ENCODE peak calls at places on chromosomes 16 and 17, in nine cellular contexts. One of them, this sample, is unnamed.

GRCh38 chr17:68420065-68420847 is 37.0 kb downstream of the WIPI1 start:
- DNase-seq in endothelial cell of umbilical vein: no peak
- DNase-seq in A549: no peak
- DNase-seq in prostate gland: no peak
- DNase-seq in GM12892: no peak
- DNase-seq in GM12891: no peak
- DNase-seq in H1: peak; percentile 45
- DNase-seq in transverse colon: no peak
- DNase-seq in HCT116: no peak
- DNase-seq in this sample: no peak

GRCh38 chr16:86508028-86508946 is 2.0 kb upstream of the FOXF1 start:
- DNase-seq in HCT116: no peak
- DNase-seq in GM12891: no peak
- DNase-seq in prostate gland: no peak
- DNase-seq in GM12892: no peak
- DNase-seq in endothelial cell of umbilical vein: no peak
- DNase-seq in H1: peak; percentile 79
- DNase-seq in A549: peak; percentile 25
- DNase-seq in transverse colon: no peak
- DNase-seq in this sample: no peak

GRCh38 chr16:53041196-53041977 is 11.3 kb downstream of the CHD9NB start:
- DNase-seq in A549: no peak
- DNase-seq in GM12892: no peak
- DNase-seq in prostate gland: peak; percentile 86
- DNase-seq in endothelial cell of umbilical vein: peak; percentile 74
- DNase-seq in transverse colon: peak; percentile 33
- DNase-seq in GM12891: no peak
- DNase-seq in HCT116: no peak
- DNase-seq in H1: peak; percentile 56
- DNase-seq in this sample: no peak

GRCh38 chr17:56918916-56919315 is 5.1 kb upstream of the TRIM25 start:
- DNase-seq in GM12892: no peak
- DNase-seq in prostate gland: no peak
- DNase-seq in endothelial cell of umbilical vein: no peak
- DNase-seq in A549: no peak
- DNase-seq in GM12891: no peak
- DNase-seq in HCT116: no peak
- DNase-seq in transverse colon: no peak
- DNase-seq in H1: no peak
- DNase-seq in this sample: no peak

GRCh38 chr16:75023019-75023418 is 24.2 kb downstream of the ZNRF1 start:
- DNase-seq in A549: no peak
- DNase-seq in endothelial cell of umbilical vein: no peak
- DNase-seq in GM12891: no peak
- DNase-seq in H1: no peak
- DNase-seq in GM12892: no peak
- DNase-seq in prostate gland: no peak
- DNase-seq in transverse colon: no peak
- DNase-seq in HCT116: no peak
- DNase-seq in this sample: no peak

GRCh38 chr16:53291757-53292392 is 142.4 kb upstream of the RBL2 start:
- DNase-seq in prostate gland: no peak
- DNase-seq in GM12892: no peak
- DNase-seq in transverse colon: no peak
- DNase-seq in HCT116: no peak
- DNase-seq in endothelial cell of umbilical vein: no peak
- DNase-seq in A549: no peak
- DNase-seq in GM12891: no peak
- DNase-seq in H1: no peak
- DNase-seq in this sample: no peak

GRCh38 chr17:10727192-10727591 is 2.6 kb downstream of the TMEM220 start:
- DNase-seq in A549: no peak
- DNase-seq in GM12892: no peak
- DNase-seq in HCT116: no peak
- DNase-seq in endothelial cell of umbilical vein: no peak
- DNase-seq in H1: no peak
- DNase-seq in GM12891: no peak
- DNase-seq in transverse colon: no peak
- DNase-seq in prostate gland: no peak
- DNase-seq in this sample: no peak

GRCh38 chr17:59633658-59634359 is 14.1 kb downstream of the CLTC start:
- DNase-seq in GM12892: no peak
- DNase-seq in A549: no peak
- DNase-seq in H1: no peak
- DNase-seq in endothelial cell of umbilical vein: no peak
- DNase-seq in prostate gland: no peak
- DNase-seq in GM12891: no peak
- DNase-seq in transverse colon: no peak
- DNase-seq in HCT116: no peak
- DNase-seq in this sample: no peak

GRCh38 chr16:83727018-83727417 is 80.8 kb upstream of the HSBP1 start:
- DNase-seq in HCT116: no peak
- DNase-seq in A549: no peak
- DNase-seq in transverse colon: no peak
- DNase-seq in prostate gland: no peak
- DNase-seq in endothelial cell of umbilical vein: no peak
- DNase-seq in GM12892: no peak
- DNase-seq in GM12891: no peak
- DNase-seq in H1: no peak
- DNase-seq in this sample: no peak

GRCh38 chr17:12739500-12739899 is 49.8 kb upstream of the ARHGAP44 start:
- DNase-seq in HCT116: no peak
- DNase-seq in transverse colon: no peak
- DNase-seq in A549: no peak
- DNase-seq in endothelial cell of umbilical vein: no peak
- DNase-seq in GM12891: no peak
- DNase-seq in GM12892: no peak
- DNase-seq in H1: no peak
- DNase-seq in prostate gland: no peak
- DNase-seq in this sample: no peak

GRCh38 chr16:71537643-71538042 is 11.4 kb downstream of the CHST4 start:
- DNase-seq in H1: peak; percentile 76
- DNase-seq in prostate gland: peak; percentile 29
- DNase-seq in transverse colon: peak; percentile 55
- DNase-seq in A549: peak; percentile 64
- DNase-seq in GM12891: peak; percentile 44
- DNase-seq in GM12892: peak; percentile 45
- DNase-seq in endothelial cell of umbilical vein: peak; percentile 33
- DNase-seq in HCT116: peak; percentile 50
- DNase-seq in this sample: peak; percentile 12

GRCh38 chr16:28140788-28141618 is 70.8 kb downstream of the XPO6 start:
- DNase-seq in endothelial cell of umbilical vein: no peak
- DNase-seq in GM12891: peak; percentile 22
- DNase-seq in transverse colon: peak; percentile 37
- DNase-seq in A549: no peak
- DNase-seq in prostate gland: no peak
- DNase-seq in H1: no peak
- DNase-seq in GM12892: peak; percentile 27
- DNase-seq in HCT116: no peak
- DNase-seq in this sample: no peak

GRCh38 chr16:85921026-85921425 is 22.1 kb downstream of the IRF8 start:
- DNase-seq in H1: no peak
- DNase-seq in HCT116: no peak
- DNase-seq in endothelial cell of umbilical vein: no peak
- DNase-seq in A549: no peak
- DNase-seq in transverse colon: no peak
- DNase-seq in prostate gland: no peak
- DNase-seq in GM12892: no peak
- DNase-seq in GM12891: no peak
- DNase-seq in this sample: no peak

GRCh38 chr17:80568246-80568645 is 23.6 kb downstream of the RPTOR start:
- DNase-seq in endothelial cell of umbilical vein: no peak
- DNase-seq in transverse colon: no peak
- DNase-seq in H1: no peak
- DNase-seq in GM12892: no peak
- DNase-seq in prostate gland: no peak
- DNase-seq in HCT116: no peak
- DNase-seq in A549: no peak
- DNase-seq in GM12891: no peak
- DNase-seq in this sample: no peak

DNA sequence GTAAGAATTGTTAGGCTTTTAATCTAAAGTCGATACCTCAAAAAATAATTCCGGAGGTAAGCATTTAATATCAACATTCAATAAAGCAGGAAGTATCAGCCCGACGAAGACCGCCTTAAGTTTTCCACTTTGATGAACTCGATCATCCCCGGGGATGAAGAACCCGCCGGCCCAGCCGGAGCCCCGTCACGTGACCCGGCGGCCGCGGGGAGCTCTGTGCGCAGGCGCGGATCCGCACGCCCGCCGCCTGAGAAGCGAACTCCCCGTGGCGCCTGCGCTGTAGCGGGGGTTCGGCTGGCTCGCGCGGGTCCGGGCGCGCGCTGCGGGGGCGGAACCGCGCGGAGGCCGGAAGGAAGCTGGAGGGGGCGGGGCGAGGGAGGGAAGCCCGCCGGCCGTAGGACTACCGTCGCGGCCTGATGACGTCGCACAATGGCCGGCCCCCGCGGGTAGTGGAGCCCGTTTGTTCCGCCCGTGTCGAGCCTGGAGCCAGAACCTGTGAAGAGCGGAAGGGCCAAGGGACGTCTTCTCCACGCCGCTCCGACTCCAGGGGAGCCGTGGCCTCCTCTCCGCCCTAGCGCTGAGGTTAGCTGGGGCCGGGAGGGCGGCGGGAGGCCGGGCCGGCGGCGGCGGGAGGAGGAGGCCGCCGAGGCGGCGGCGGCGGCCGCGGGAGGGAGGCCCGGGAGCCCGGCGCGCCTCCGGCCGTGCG is at the start of gene ZC3H18:
- DNase-seq in prostate gland: peak; percentile 96
- DNase-seq in HCT116: peak; percentile 91
- DNase-seq in A549: peak; percentile 95
- DNase-seq in GM12891: peak; percentile 100
- DNase-seq in transverse colon: peak; percentile 98
- DNase-seq in H1: peak; percentile 94
- DNase-seq in GM12892: peak; percentile 99
- DNase-seq in endothelial cell of umbilical vein: peak; percentile 97
- DNase-seq in this sample: peak; percentile 99
- TF ChIP-seq POLR2A in prostate gland: peak; percentile 51
- TF ChIP-seq POLR2A in HCT116: peak; percentile 83
- TF ChIP-seq POLR2A in A549: peak; percentile 50
- TF ChIP-seq POLR2A in GM12891: peak; percentile 82
- TF ChIP-seq POLR2A in transverse colon: peak; percentile 59
- TF ChIP-seq POLR2A in H1: no peak
- TF ChIP-seq POLR2A in GM12892: peak; percentile 85
- TF ChIP-seq POLR2A in endothelial cell of umbilical vein: peak; percentile 86
- TF ChIP-seq POLR2A in this sample: peak; percentile 84

DNA sequence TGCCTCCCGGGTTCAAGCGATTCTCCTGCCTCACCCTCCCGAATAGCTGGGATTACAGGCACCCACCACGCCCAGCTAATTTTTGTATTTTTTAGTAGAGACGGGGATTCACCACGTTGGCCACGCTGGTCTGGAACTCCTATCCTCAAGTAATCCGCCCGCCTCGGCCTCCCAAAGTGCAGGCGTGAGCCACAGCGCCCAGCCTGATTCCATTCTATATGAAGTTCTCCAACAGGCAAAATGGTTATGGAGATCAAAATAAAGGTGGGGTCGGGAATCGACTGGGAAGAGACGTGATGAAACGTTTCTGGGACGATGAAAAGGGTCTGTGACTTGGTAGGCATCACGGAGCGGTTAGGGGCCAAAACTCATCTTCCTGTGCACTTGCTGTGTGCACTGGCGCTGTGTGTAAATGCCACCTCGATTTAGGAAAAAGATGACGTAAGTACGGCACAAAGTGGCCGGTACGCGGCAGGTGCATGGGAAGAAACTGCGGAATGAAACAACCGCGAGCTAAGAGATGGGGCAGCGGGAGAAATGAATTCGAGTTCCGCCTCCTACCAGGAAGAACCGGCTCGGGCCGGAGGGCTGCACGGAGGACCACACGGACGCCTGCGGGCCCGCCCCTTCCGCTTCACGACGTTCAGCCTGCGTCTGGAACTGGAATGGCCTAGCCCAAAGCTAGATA is 1.6 kb downstream of the TP53 start:
- DNase-seq in H1: peak; percentile 91
- DNase-seq in HCT116: peak; percentile 93
- DNase-seq in GM12891: peak; percentile 68
- DNase-seq in transverse colon: peak; percentile 96
- DNase-seq in GM12892: peak; percentile 73
- DNase-seq in endothelial cell of umbilical vein: peak; percentile 92
- DNase-seq in prostate gland: peak; percentile 93
- DNase-seq in A549: peak; percentile 98
- DNase-seq in this sample: peak; percentile 50
- TF ChIP-seq POLR2A in H1: peak; percentile 77
- TF ChIP-seq POLR2A in HCT116: no peak
- TF ChIP-seq POLR2A in GM12891: peak; percentile 72
- TF ChIP-seq POLR2A in transverse colon: peak; percentile 50
- TF ChIP-seq POLR2A in GM12892: peak; percentile 76
- TF ChIP-seq POLR2A in endothelial cell of umbilical vein: peak; percentile 83
- TF ChIP-seq POLR2A in prostate gland: peak; percentile 51
- TF ChIP-seq POLR2A in A549: peak; percentile 50
- TF ChIP-seq POLR2A in this sample: no peak

GRCh38 chr17:38454528-38454927 is 26.3 kb downstream of the ARHGAP23 start:
- DNase-seq in endothelial cell of umbilical vein: peak; percentile 80
- DNase-seq in A549: peak; percentile 79
- DNase-seq in GM12892: no peak
- DNase-seq in HCT116: peak; percentile 49
- DNase-seq in H1: no peak
- DNase-seq in transverse colon: peak; percentile 55
- DNase-seq in prostate gland: peak; percentile 84
- DNase-seq in GM12891: no peak
- DNase-seq in this sample: peak; percentile 93
- TF ChIP-seq POLR2A in endothelial cell of umbilical vein: peak; percentile 79
- TF ChIP-seq POLR2A in A549: no peak
- TF ChIP-seq POLR2A in GM12892: no peak
- TF ChIP-seq POLR2A in HCT116: no peak
- TF ChIP-seq POLR2A in H1: no peak
- TF ChIP-seq POLR2A in transverse colon: no peak
- TF ChIP-seq POLR2A in prostate gland: peak; percentile 87
- TF ChIP-seq POLR2A in GM12891: no peak
- TF ChIP-seq POLR2A in this sample: peak; percentile 48

GRCh38 chr17:40111221-40112128 is 10.3 kb upstream of the MSL1 start:
- DNase-seq in H1: peak; percentile 86
- DNase-seq in endothelial cell of umbilical vein: peak; percentile 97
- DNase-seq in GM12892: peak; percentile 72
- DNase-seq in HCT116: peak; percentile 81
- DNase-seq in GM12891: peak; percentile 64
- DNase-seq in prostate gland: peak; percentile 90
- DNase-seq in A549: peak; percentile 91
- DNase-seq in transverse colon: peak; percentile 91
- DNase-seq in this sample: peak; percentile 83
- TF ChIP-seq POLR2A in H1: no peak
- TF ChIP-seq POLR2A in endothelial cell of umbilical vein: peak; percentile 25
- TF ChIP-seq POLR2A in GM12892: no peak
- TF ChIP-seq POLR2A in HCT116: no peak
- TF ChIP-seq POLR2A in GM12891: no peak
- TF ChIP-seq POLR2A in prostate gland: peak; percentile 32
- TF ChIP-seq POLR2A in A549: no peak
- TF ChIP-seq POLR2A in transverse colon: peak; percentile 39
- TF ChIP-seq POLR2A in this sample: no peak